ENCODE peak calls at places on chromosomes 6 and 20, in eight cellular contexts. S is foreskin fibroblast, X is endodermal cell, Y is tibial nerve, D is mucosa of descending colon, Z is HFF-Myc, K is GM23338, Q is fibroblast of mammary gland. R is an unnamed sample.

GRCh38 chr6:27644528-27644927 is 171.6 kb upstream of the ZNF184 start:
- DNase-seq in S (no peak), X (no peak), Y (no peak), D (no peak), Z (no peak), K (no peak), Q (no peak), R (no peak)

GRCh38 chr6:139407718-139408222 is 33.3 kb upstream of the CITED2 start:
- DNase-seq in S (peak), X (no peak), Y (no peak), D (no peak), Z (peak), K (no peak), Q (peak), R (peak)

GRCh38 chr6:27237089-27237723 is 10.3 kb upstream of the PRSS16 start:
- DNase-seq in S (peak), X (peak), Y (no peak), D (no peak), Z (peak), K (peak), Q (peak), R (no peak)

GRCh38 chr20:5309971-5310370 is 6.8 kb downstream of the PROKR2 start:
- DNase-seq in S (peak), X (no peak), Y (no peak), D (no peak), Z (no peak), K (no peak), Q (no peak), R (no peak)

GRCh38 chr6:64505312-64505711 is 869.7 kb downstream of the PHF3 start:
- DNase-seq in S (no peak), X (peak), Y (no peak), D (no peak), Z (no peak), K (peak), Q (peak), R (no peak)

GRCh38 chr6:166598441-166599138 is 12.1 kb upstream of the RAMACL start:
- DNase-seq in S (peak), X (peak), Y (peak), D (no peak), Z (peak), K (no peak), Q (peak), R (no peak)

GRCh38 chr6:137217801-137218472 is 1.2 kb downstream of the IFNGR1 start:
- DNase-seq in S (peak), X (no peak), Y (peak), D (no peak), Z (no peak), K (no peak), Q (peak), R (no peak)

GRCh38 chr20:36101201-36101600 is 53.3 kb upstream of the EPB41L1 start:
- DNase-seq in S (no peak), X (no peak), Y (no peak), D (peak), Z (no peak), K (no peak), Q (no peak), R (no peak)

GRCh38 chr6:134376785-134377184 is 58.9 kb upstream of the SGK1 start:
- DNase-seq in S (no peak), X (no peak), Y (no peak), D (no peak), Z (no peak), K (no peak), Q (no peak), R (no peak)

GRCh38 chr6:141313986-141314385 is 818.7 kb upstream of the GJE1 start:
- DNase-seq in S (no peak), X (no peak), Y (no peak), D (no peak), Z (no peak), K (no peak), Q (no peak), R (peak)

GRCh38 chr20:297925-298754 is 770 bp downstream of the ZCCHC3 start:
- DNase-seq in S (peak), X (peak), Y (peak), D (peak), Z (no peak), K (peak), Q (peak), R (no peak)

GRCh38 chr6:169112483-169113320 is 140.9 kb downstream of the THBS2 start:
- DNase-seq in S (no peak), X (peak), Y (no peak), D (no peak), Z (no peak), K (peak), Q (no peak), R (no peak)

GRCh38 chr6:134875367-134875766 is 74.5 kb downstream of the ALDH8A1 start:
- DNase-seq in S (peak), X (no peak), Y (no peak), D (no peak), Z (peak), K (no peak), Q (peak), R (no peak)

GRCh38 chr6:18384621-18385020 is 2.5 kb upstream of the RNF144B start:
- DNase-seq in S (no peak), X (no peak), Y (no peak), D (no peak), Z (no peak), K (no peak), Q (no peak), R (no peak)

DNA sequence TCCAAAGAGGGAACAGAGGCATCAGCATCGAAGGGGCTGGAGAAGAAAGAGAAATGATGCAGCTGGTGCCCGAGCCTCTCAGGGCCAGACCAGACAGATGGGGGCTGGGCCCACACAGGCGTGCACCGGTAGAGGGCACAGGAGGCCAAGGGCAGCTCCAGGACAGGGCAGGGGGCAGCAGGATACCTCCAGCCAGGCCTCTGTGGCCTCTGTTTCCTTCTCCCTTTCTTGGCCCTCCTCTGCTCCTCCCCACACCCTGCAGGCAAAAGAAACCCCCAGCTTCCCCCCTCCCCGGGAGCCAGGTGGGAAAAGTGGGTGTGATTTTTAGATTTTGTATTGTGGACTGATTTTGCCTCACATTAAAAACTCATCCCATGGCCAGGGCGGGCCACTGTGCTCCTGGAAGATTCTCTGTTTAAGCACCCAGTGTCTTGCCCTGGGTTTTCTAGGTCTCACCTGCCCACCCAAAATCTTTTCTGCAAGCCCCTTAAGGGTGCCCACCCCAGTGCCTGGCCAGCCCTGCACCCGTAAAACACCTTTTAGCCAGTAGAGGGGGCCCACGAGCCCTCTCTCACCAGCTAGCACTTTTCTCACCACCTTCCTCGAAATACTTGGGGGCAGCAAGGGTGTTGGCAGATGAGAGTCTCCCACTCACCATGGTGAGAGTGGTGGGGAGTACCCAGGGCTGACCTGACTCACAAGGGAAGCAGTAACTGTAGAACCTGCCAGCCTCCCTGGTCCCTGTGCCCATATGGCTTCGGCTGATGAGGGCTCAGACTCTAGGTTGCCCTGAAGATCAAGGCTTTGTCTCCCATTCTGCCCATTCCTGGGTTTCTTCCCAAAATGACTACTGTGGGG is 35.7 kb upstream of the ID1 start:
- DNase-seq in S (peak), X (peak), Y (peak), D (no peak), Z (no peak), K (peak), Q (peak), R (no peak)
- TF ChIP-seq CTCF in S (peak), X (peak), Y (peak), D (peak), Z (peak), K (peak), Q (peak), R (peak)

GRCh38 chr20:44495802-44496481 is 20.3 kb downstream of the TTPAL start:
- DNase-seq in S (peak), X (no peak), Y (no peak), D (no peak), Z (peak), K (no peak), Q (peak), R (peak)
- H3K4me3 ChIP-seq in S (no peak), X (no peak), Y (no peak), D (no peak), Z (no peak), K (no peak), Q (no peak), R (no peak)

DNA sequence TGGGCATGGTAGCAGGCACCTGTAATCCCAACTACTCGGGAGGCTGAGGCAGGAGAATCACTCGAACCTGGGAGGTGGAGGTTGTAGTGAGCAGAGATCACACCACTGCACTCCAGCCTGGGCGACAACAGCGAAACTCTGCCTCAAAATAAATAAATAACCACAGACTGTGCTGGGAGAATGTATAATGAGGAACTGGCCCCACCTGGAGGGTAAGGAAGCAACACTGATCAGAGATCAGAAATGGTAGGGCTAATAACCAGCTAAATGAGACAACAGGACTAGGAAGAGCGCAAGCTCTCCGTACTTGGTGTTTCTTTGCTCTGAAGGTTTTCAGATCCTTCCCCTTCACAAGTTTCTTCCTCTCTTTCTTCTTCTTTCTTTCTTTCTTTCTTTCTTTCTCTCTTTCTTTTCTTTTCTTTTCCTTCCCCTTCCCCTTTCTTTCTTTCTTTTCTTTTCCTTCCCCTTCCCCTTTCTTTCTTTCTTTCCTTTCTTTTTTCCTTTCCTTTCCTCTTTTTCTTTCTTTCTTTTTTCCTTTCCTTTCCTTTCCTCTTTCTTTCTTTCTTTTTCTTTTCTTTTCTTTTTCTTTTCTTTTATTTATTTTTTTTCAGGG is 14.6 kb downstream of the CCM2L start:
- DNase-seq in S (no peak), X (no peak), Y (no peak), D (no peak), Z (no peak), K (no peak), Q (no peak), R (no peak)
- TF ChIP-seq CTCF in S (no peak), X (no peak), Y (no peak), D (no peak), Z (no peak), K (no peak), Q (no peak), R (no peak)

DNA sequence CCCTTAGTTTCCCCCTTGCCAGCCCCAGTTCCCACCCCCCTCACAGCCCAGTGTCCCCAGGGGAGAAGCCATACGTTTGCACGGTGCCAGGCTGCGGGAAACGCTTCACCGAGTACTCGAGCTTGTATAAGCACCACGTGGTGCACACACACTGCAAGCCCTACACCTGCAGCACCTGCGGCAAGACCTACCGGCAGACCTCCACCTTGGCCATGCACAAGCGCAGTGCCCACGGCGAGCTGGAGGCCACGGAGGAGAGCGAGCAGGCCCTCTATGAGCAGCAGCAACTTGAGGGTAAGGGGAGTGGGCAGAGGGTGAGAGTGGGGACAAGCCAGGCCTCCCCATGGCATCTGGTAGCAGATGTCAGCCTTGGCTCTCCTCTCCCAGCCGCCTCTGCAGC is 5.1 kb upstream of the DEF6 start:
- DNase-seq in S (no peak), X (no peak), Y (no peak), D (no peak), Z (no peak), K (no peak), Q (no peak), R (no peak)
- H3K4me3 ChIP-seq in S (no peak), X (no peak), Y (no peak), D (no peak), Z (no peak), K (no peak), Q (no peak), R (no peak)

GRCh38 chr20:3407426-3408250 is at the start of gene DNAAF9:
- DNase-seq in S (peak), X (peak), Y (peak), D (peak), Z (peak), K (peak), Q (peak), R (no peak)
- TF ChIP-seq CTCF in S (no peak), X (peak), Y (no peak), D (no peak), Z (no peak), K (peak), Q (peak), R (no peak)

GRCh38 chr6:32109765-32110160 is 625 bp upstream of the TNXB start:
- DNase-seq in S (no peak), X (no peak), Y (no peak), D (no peak), Z (no peak), K (no peak), Q (no peak), R (no peak)

GRCh38 chr6:32109114-32109764 is at the start of gene TNXB:
- DNase-seq in S (no peak), X (no peak), Y (no peak), D (no peak), Z (no peak), K (no peak), Q (no peak), R (no peak)

GRCh38 chr6:32107447-32107846 is 1.7 kb downstream of the TNXB start:
- DNase-seq in S (peak), X (no peak), Y (no peak), D (no peak), Z (no peak), K (no peak), Q (no peak), R (no peak)

GRCh38 chr6:32108727-32109113 is 418 bp downstream of the TNXB start:
- DNase-seq in S (no peak), X (no peak), Y (no peak), D (no peak), Z (no peak), K (no peak), Q (no peak), R (no peak)

DNA sequence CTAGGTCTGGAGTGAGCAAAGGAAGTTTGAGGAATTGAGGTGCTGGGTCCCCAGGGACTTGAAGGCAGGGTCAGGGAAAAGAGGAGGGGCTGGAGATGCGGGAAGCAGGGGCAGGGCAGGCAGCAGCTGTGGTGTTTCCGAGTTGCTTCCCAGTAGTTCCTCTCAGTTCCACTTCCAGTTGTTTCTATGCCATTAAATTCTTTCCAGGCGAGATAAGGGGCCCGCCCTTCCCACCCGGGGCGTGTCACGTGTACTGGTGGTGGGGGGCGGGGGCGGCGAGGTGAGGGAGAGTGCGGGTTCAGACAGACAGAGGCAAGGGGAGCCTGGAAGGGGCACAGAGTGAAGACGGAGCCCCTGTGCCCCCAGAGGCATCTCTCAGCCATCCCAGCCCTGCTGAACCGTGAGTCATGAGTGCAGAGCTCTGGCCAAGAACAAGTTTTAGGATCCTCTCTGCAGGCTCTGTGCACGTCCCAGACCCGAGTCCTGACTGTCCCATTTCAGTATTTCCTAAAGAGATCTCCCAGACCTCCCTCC is 977 bp downstream of the TNXB start:
- DNase-seq in S (peak), X (no peak), Y (peak), D (no peak), Z (no peak), K (peak), Q (peak), R (no peak)
- H3K4me3 ChIP-seq in S (peak), X (no peak), Y (peak), D (no peak), Z (no peak), K (peak), Q (no peak), R (no peak)

GRCh38 chr6:3159805-3160781 is 2.7 kb upstream of the TUBB2A start:
- DNase-seq in S (no peak), X (peak), Y (peak), D (peak), Z (no peak), K (peak), Q (peak), R (no peak)
- TF ChIP-seq CTCF in S (no peak), X (no peak), Y (no peak), D (no peak), Z (no peak), K (no peak), Q (no peak), R (no peak)

DNA sequence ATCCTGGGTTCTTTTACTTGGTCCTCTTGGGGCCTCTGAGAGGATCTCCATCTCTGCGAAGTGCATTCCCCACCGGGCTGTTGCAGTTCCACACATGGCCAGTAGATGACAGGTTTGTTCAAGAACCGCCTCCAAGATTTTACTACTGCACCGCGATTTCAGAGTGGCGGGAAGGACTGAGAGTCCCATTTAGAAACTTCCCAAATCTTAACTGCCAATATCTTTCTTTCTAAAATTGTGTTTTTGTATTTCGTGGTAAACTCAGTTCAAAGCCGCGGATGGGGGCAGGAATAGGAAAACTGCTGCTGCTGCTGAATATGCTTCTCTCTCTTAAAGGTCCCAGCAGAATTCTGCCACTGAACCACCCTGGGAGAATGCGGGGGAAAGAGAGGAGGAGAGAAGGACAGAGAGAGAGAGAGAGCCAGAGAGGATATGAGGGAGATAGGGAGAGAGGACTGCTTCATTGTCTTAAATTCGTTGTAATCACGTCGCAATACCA is 8.6 kb upstream of the BTNL2 start:
- DNase-seq in S (peak), X (peak), Y (peak), D (peak), Z (peak), K (peak), Q (peak), R (no peak)
- H3K4me3 ChIP-seq in S (no peak), X (no peak), Y (no peak), D (no peak), Z (no peak), K (peak), Q (no peak), R (no peak)

GRCh38 chr20:19784511-19785172 is 26.6 kb downstream of the RIN2 start:
- DNase-seq in S (peak), X (peak), Y (peak), D (no peak), Z (peak), K (peak), Q (peak), R (peak)
- TF ChIP-seq CTCF in S (peak), X (peak), Y (peak), D (no peak), Z (peak), K (peak), Q (peak), R (peak)

R was measured in retinal pigment epithelial cell.